ENCODE peak calls at places on chromosomes 1 and 21, in five cellular contexts. A is brain microvascular endothelial cell, H is sigmoid colon, M is astrocyte, Q is cardiac muscle cell. J is an unnamed sample.

GRCh38 chr1:161439280-161440232 is 65.7 kb upstream of the FCGR2A start:
- DNase-seq in Q (peak; percentile 22), H (peak; percentile 62), M (no peak), A (peak; percentile 29), J (peak; percentile 43)

GRCh38 chr1:32724678-32725594 is 22.4 kb upstream of the SYNC start:
- DNase-seq in M (peak; percentile 92), H (no peak), Q (peak; percentile 93), A (peak; percentile 86), J (peak; percentile 93)

GRCh38 chr1:223521150-223521549 is 127.9 kb downstream of the CCDC185 start:
- DNase-seq in H (no peak), A (no peak), Q (no peak), M (no peak), J (no peak)

GRCh38 chr1:233394860-233395717 is 67.6 kb downstream of the MAP3K21 start:
- DNase-seq in A (peak; percentile 70), M (peak; percentile 33), H (no peak), Q (peak; percentile 67), J (peak; percentile 43)

GRCh38 chr1:24857528-24858133 is 72.4 kb downstream of the RUNX3 start:
- DNase-seq in M (no peak), A (no peak), Q (no peak), H (no peak), J (no peak)

GRCh38 chr1:212828395-212828794 is 19.1 kb downstream of the SPATA45 start:
- DNase-seq in H (no peak), M (no peak), Q (no peak), A (no peak), J (no peak)

GRCh38 chr1:91792393-91793032 is 93.4 kb downstream of the TGFBR3 start:
- DNase-seq in M (no peak), H (no peak), Q (no peak), A (no peak), J (no peak)

GRCh38 chr1:230031131-230031530 is 35.9 kb upstream of the GALNT2 start:
- DNase-seq in M (no peak), H (no peak), Q (no peak), A (peak; percentile 12), J (peak; percentile 68)

GRCh38 chr1:233614173-233614742 is 352 bp downstream of the KCNK1 start:
- DNase-seq in A (no peak), M (peak; percentile 55), H (no peak), Q (peak; percentile 64), J (peak; percentile 70)

GRCh38 chr1:208059328-208060017 is 148.5 kb upstream of the CD34 start:
- DNase-seq in Q (no peak), H (no peak), M (no peak), A (no peak), J (no peak)

GRCh38 chr1:26853156-26853555 is 9.8 kb upstream of the SFN start:
- DNase-seq in M (peak; percentile 60), Q (peak; percentile 81), H (peak; percentile 90), A (peak; percentile 80), J (peak; percentile 96)

GRCh38 chr1:17765444-17766411 is 10.6 kb downstream of the ACTL8 start:
- DNase-seq in H (no peak), A (peak; percentile 93), M (peak; percentile 94), Q (peak; percentile 80), J (peak; percentile 5)
- H3K4me3 ChIP-seq in H (no peak overlapping the region), A (no peak overlapping the region), M (no peak overlapping the region), Q (no peak overlapping the region), J (no peak overlapping the region)

DNA sequence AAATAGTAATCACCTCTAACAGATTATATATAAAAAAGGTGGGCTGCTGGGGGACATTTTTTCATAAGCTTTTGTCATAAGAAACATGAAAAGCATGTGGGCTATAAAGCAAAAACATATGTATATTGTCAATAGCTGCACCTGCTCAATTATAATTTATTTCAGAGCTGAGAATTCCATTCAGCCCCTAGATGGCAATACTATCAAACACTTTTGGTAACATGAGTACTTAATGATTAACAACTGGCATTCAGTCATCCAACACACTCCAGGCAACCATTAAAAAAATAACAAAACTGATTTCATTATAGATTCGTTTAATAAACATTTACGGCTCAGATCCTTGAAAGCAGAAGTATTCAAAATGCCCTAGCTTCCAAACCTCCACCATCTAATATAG is 115.1 kb downstream of the KCTD3 start:
- DNase-seq in H (no peak), A (no peak), Q (no peak), M (no peak), J (no peak)
- TF ChIP-seq CTCF in H (no peak), A (no peak), Q (no peak), M (peak; percentile 18), J (no peak)

GRCh38 chr1:3310718-3311400 is 143.6 kb upstream of the ARHGEF16 start:
- DNase-seq in H (no peak), Q (no peak), A (no peak), M (no peak), J (no peak)

GRCh38 chr1:3312894-3313578 is 141.4 kb upstream of the ARHGEF16 start:
- DNase-seq in A (peak; percentile 99), M (peak; percentile 99), Q (peak; percentile 99), H (peak; percentile 98), J (peak; percentile 42)

GRCh38 chr1:3313579-3313955 is 140.9 kb upstream of the ARHGEF16 start:
- DNase-seq in Q (peak; percentile 96), M (peak; percentile 93), H (peak; percentile 98), A (peak; percentile 83), J (no peak)

GRCh38 chr1:3311711-3312110 is 142.8 kb upstream of the ARHGEF16 start:
- DNase-seq in Q (no peak), H (no peak), A (no peak), M (no peak), J (no peak)

GRCh38 chr1:3312310-3312734 is 142.1 kb upstream of the ARHGEF16 start:
- DNase-seq in H (no peak), M (no peak), A (no peak), Q (no peak), J (no peak)
- H3K27ac ChIP-seq in H (peak overlapping the region; percentile 95), M (peak overlapping the region; percentile 99), A (peak overlapping the region; percentile 99), Q (peak overlapping the region; percentile 86), J (no peak overlapping the region)

GRCh38 chr1:50420689-50421365 is 2.4 kb downstream of the DMRTA2 start:
- DNase-seq in H (no peak), M (no peak), Q (no peak), A (no peak), J (no peak)

GRCh38 chr1:50419192-50419906 is 3.9 kb downstream of the DMRTA2 start:
- DNase-seq in M (no peak), H (no peak), A (no peak), Q (no peak), J (no peak)

GRCh38 chr1:50421366-50421748 is 1.9 kb downstream of the DMRTA2 start:
- DNase-seq in H (no peak), M (no peak), Q (no peak), A (no peak), J (no peak)

GRCh38 chr1:50419907-50420248 is 3.4 kb downstream of the DMRTA2 start:
- DNase-seq in M (no peak), H (no peak), A (no peak), Q (no peak), J (no peak)

GRCh38 chr1:50420283-50420682 is 3.0 kb downstream of the DMRTA2 start:
- DNase-seq in A (no peak), H (no peak), Q (no peak), M (no peak), J (no peak)
- H3K4me3 ChIP-seq in A (no peak overlapping the region), H (no peak overlapping the region), Q (no peak overlapping the region), M (peak overlapping the region; percentile 37), J (no peak overlapping the region)

GRCh38 chr21:28423521-28423920 is 569.2 kb downstream of the LTN1 start:
- DNase-seq in M (no peak), A (peak; percentile 34), Q (no peak), H (no peak), J (no peak)
- TF ChIP-seq CTCF in M (no peak), A (no peak), Q (no peak), H (no peak), J (no peak)